ENCODE peak calls at places on chromosomes 1 and 21, in six cellular contexts. C, R, Z, Y, Q and J are unnamed samples.

GRCh38 chr1:67897270-67897949 is 64.1 kb upstream of the GNG12 start:
- DNase-seq in C (no peak), R (no peak), Z (no peak), Y (peak; percentile 40), Q (peak; percentile 82), J (no peak)

GRCh38 chr1:203126151-203126865 is 1.2 kb upstream of the ADORA1 start:
- DNase-seq in C (no peak), R (no peak), Z (no peak), Y (no peak), Q (peak; percentile 40), J (no peak)

GRCh38 chr1:224617410-224618361 is 1.6 kb downstream of the CNIH3 start:
- DNase-seq in C (no peak), R (no peak), Z (no peak), Y (no peak), Q (peak; percentile 33), J (no peak)

GRCh38 chr1:18526436-18527275 is 45.9 kb downstream of the KLHDC7A start:
- DNase-seq in C (no peak), R (no peak), Z (no peak), Y (no peak), Q (no peak), J (no peak)

GRCh38 chr21:16279658-16280581 is 550.1 kb downstream of the USP25 start:
- DNase-seq in C (no peak), R (peak; percentile 78), Z (peak; percentile 27), Y (peak; percentile 16), Q (peak; percentile 80), J (peak; percentile 64)

GRCh38 chr1:34650090-34650489 is 104.8 kb upstream of the GJB5 start:
- DNase-seq in C (no peak), R (no peak), Z (no peak), Y (no peak), Q (no peak), J (no peak)

GRCh38 chr1:29245261-29245660 is 8.9 kb downstream of the PTPRU start:
- DNase-seq in C (no peak), R (no peak), Z (no peak), Y (no peak), Q (no peak), J (no peak)

GRCh38 chr1:159752135-159752580 is 28.6 kb upstream of the DUSP23 start:
- DNase-seq in C (peak; percentile 72), R (no peak), Z (peak; percentile 33), Y (peak; percentile 63), Q (peak; percentile 2), J (peak; percentile 44)

GRCh38 chr1:80582980-80583379 is 1217.8 kb upstream of the ADGRL2 start:
- DNase-seq in C (no peak), R (peak; percentile 18), Z (no peak), Y (no peak), Q (peak; percentile 12), J (no peak)

GRCh38 chr1:12505176-12505575 is 112.8 kb downstream of the DHRS3 start:
- DNase-seq in C (no peak), R (no peak), Z (no peak), Y (no peak), Q (no peak), J (no peak)

GRCh38 chr21:29640233-29640554 is 299.6 kb downstream of the GRIK1 start:
- DNase-seq in C (no peak), R (no peak), Z (no peak), Y (no peak), Q (no peak), J (no peak)

GRCh38 chr1:178540646-178541045 is 27.7 kb downstream of the TEX35 start:
- DNase-seq in C (peak; percentile 47), R (no peak), Z (no peak), Y (peak; percentile 87), Q (peak; percentile 79), J (no peak)

GRCh38 chr1:44014365-44015104 is 16.7 kb downstream of the SLC6A9 start:
- DNase-seq in C (peak; percentile 10), R (no peak), Z (no peak), Y (no peak), Q (no peak), J (no peak)

GRCh38 chr1:247421074-247421473 is 5.1 kb downstream of the NLRP3 start:
- DNase-seq in C (no peak), R (no peak), Z (no peak), Y (no peak), Q (no peak), J (no peak)

GRCh38 chr1:194975913-194976312 is 1632.3 kb downstream of the KCNT2 start:
- DNase-seq in C (no peak), R (no peak), Z (no peak), Y (no peak), Q (peak; percentile 51), J (no peak)

GRCh38 chr21:24727803-24728425 is 879.4 kb downstream of the MRPL39 start:
- DNase-seq in C (no peak), R (no peak), Z (no peak), Y (no peak), Q (peak; percentile 0), J (peak; percentile 45)

GRCh38 chr1:150179867-150180266 is 30.2 kb downstream of the PLEKHO1 start:
- DNase-seq in C (no peak), R (no peak), Z (no peak), Y (no peak), Q (no peak), J (no peak)

GRCh38 chr1:41359211-41360073 is 1.8 kb upstream of the FOXO6 start:
- DNase-seq in C (no peak), R (no peak), Z (no peak), Y (peak; percentile 31), Q (peak; percentile 69), J (peak; percentile 55)

GRCh38 chr21:26546698-26547097 is 26.4 kb downstream of the CYYR1 start:
- DNase-seq in C (no peak), R (no peak), Z (peak; percentile 22), Y (no peak), Q (no peak), J (no peak)

GRCh38 chr21:38219049-38219628 is 37.7 kb upstream of the KCNJ15 start:
- DNase-seq in C (peak; percentile 72), R (peak; percentile 65), Z (peak; percentile 46), Y (peak; percentile 48), Q (peak; percentile 68), J (peak; percentile 23)

GRCh38 chr1:227793948-227794812 is 21.3 kb upstream of the PRSS38 start:
- DNase-seq in C (no peak), R (peak; percentile 86), Z (peak; percentile 74), Y (peak; percentile 75), Q (peak; percentile 94), J (no peak)

GRCh38 chr1:22728751-22729399 is 18.2 kb downstream of the EPHB2 start:
- DNase-seq in C (no peak), R (no peak), Z (no peak), Y (no peak), Q (no peak), J (no peak)

GRCh38 chr1:19065526-19066247 is 109.2 kb upstream of the IFFO2 start:
- DNase-seq in C (no peak), R (no peak), Z (no peak), Y (no peak), Q (no peak), J (no peak)

GRCh38 chr1:20014153-20014552 is 34.7 kb upstream of the PLA2G2A start:
- DNase-seq in C (no peak), R (no peak), Z (no peak), Y (no peak), Q (no peak), J (no peak)

GRCh38 chr1:162087118-162087517 is 17.6 kb downstream of the NOS1AP start:
- DNase-seq in C (no peak), R (no peak), Z (no peak), Y (no peak), Q (peak; percentile 63), J (no peak)

DNA sequence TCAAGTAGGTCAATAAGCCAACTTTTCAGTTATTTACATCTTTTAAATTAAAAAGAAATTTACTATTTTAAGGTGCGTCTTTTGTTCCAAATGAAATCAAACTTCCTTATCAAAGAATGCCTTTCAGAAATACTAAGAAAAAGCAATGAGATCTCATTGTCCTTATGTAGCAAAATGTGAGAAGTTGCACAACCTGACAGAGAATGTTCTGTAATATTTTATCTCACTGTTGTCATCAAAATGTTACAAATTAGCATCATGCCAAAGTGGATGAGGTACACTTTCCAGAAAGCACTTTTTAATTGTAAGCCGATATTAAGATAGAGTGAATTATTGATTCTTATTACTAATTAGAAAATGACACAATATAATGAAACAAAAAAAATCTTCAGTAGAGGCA is 50.4 kb downstream of the KCNT2 start:
- DNase-seq in C (no peak), R (no peak), Z (no peak), Y (no peak), Q (peak; percentile 8), J (no peak)
- H3K4me3 ChIP-seq in C (no peak overlapping the region), R (no peak overlapping the region), Z (peak overlapping the region; percentile 26), Y (no peak overlapping the region), Q (no peak overlapping the region), J (no peak overlapping the region)

DNA sequence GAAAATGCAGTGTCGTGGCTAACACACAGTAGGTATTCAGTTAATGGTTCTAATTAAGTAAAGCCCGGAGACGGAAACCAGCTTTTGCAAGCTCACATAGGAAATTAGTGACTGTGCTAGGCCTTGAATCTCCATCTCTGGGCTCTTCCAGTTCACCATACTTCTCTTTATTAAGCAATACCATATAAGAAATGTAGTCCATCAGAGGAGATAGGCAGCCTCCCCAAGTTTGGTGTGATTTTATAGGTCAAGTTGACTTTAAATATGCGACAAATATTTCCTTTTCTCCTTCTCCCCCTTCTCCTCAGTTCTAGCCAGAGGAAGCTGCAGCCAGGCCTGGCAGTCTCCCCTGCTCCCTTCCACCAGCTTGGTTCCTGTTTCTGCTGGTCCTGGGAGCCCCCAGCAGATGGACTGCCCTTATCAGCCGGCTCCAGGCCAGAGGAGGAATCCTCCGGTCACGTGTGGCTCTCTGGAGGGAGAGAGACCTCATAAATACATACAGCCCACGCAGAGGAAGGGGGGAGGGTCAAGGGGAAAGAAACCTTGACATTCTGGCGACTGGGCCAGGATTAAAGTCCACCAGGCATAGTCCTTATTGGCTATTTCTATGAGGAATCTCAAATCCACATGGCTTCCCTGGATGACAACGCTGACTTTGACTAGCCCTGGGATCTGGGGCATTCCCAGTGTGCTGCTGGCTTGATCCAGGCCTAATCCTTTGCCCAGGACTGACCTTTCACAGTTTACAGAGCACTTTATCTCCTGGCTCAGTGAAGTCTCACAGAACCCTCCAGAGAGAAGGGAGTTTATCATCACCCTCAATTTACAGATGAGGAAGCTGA is 115.1 kb upstream of the JUN start:
- DNase-seq in C (peak; percentile 63), R (no peak), Z (peak; percentile 67), Y (no peak), Q (no peak), J (no peak)
- H3K4me3 ChIP-seq in C (no peak overlapping the region), R (no peak overlapping the region), Z (no peak overlapping the region), Y (no peak overlapping the region), Q (no peak overlapping the region), J (no peak overlapping the region)

GRCh38 chr1:71695084-71695483 is 587.3 kb downstream of the NEGR1 start:
- DNase-seq in C (no peak), R (no peak), Z (no peak), Y (no peak), Q (no peak), J (no peak)
- H3K4me3 ChIP-seq in C (no peak overlapping the region), R (no peak overlapping the region), Z (no peak overlapping the region), Y (no peak overlapping the region), Q (no peak overlapping the region), J (no peak overlapping the region)

GRCh38 chr1:153401461-153401860 is 10.6 kb upstream of the S100A8 start:
- DNase-seq in C (no peak), R (no peak), Z (no peak), Y (no peak), Q (no peak), J (no peak)

GRCh38 chr1:153403421-153404085 is 12.7 kb upstream of the S100A8 start:
- DNase-seq in C (no peak), R (no peak), Z (no peak), Y (no peak), Q (no peak), J (no peak)

GRCh38 chr1:153404086-153404635 is 12.2 kb upstream of the S100A7A start:
- DNase-seq in C (no peak), R (no peak), Z (no peak), Y (no peak), Q (no peak), J (no peak)

GRCh38 chr1:153402226-153402625 is 11.4 kb upstream of the S100A8 start:
- DNase-seq in C (no peak), R (no peak), Z (no peak), Y (no peak), Q (no peak), J (no peak)

GRCh38 chr1:153404768-153405167 is 11.6 kb upstream of the S100A7A start:
- DNase-seq in C (peak; percentile 6), R (no peak), Z (peak; percentile 40), Y (no peak), Q (no peak), J (no peak)
- H3K4me3 ChIP-seq in C (no peak overlapping the region), R (no peak overlapping the region), Z (no peak overlapping the region), Y (no peak overlapping the region), Q (no peak overlapping the region), J (no peak overlapping the region)